ENCODE peak calls at places on chromosomes 2 and 18, in nine cellular contexts. One of them, this sample, is unnamed.
A peak's percentile ranks its signal among the peaks of the same experiment; 100 is the strongest.

GRCh38 chr2:100580474-100581264 is 17.9 kb downstream of the PDCL3 start:
- DNase-seq in NB4: peak; percentile 64
- DNase-seq in cardiac fibroblast: no peak
- DNase-seq in GM13976: peak; percentile 66
- DNase-seq in spleen: peak; percentile 84
- DNase-seq in GM23338: no peak
- DNase-seq in neural crest cell: no peak
- DNase-seq in AG10803: no peak
- DNase-seq in foreskin keratinocyte: no peak
- DNase-seq in this sample: peak; percentile 78

GRCh38 chr2:176088048-176088936 is 4.2 kb upstream of the HOXD13 start:
- DNase-seq in NB4: peak; percentile 78
- DNase-seq in cardiac fibroblast: peak; percentile 46
- DNase-seq in GM13976: peak; percentile 76
- DNase-seq in spleen: no peak
- DNase-seq in GM23338: peak; percentile 88
- DNase-seq in neural crest cell: peak; percentile 62
- DNase-seq in AG10803: peak; percentile 31
- DNase-seq in foreskin keratinocyte: no peak
- DNase-seq in this sample: no peak

GRCh38 chr2:23206652-23207051 is 178.3 kb upstream of the KLHL29 start:
- DNase-seq in NB4: no peak
- DNase-seq in cardiac fibroblast: no peak
- DNase-seq in GM13976: no peak
- DNase-seq in spleen: no peak
- DNase-seq in GM23338: no peak
- DNase-seq in neural crest cell: no peak
- DNase-seq in AG10803: no peak
- DNase-seq in foreskin keratinocyte: no peak
- DNase-seq in this sample: no peak

GRCh38 chr2:101012706-101013181 is 10.7 kb downstream of the RPL31 start:
- DNase-seq in NB4: peak; percentile 66
- DNase-seq in cardiac fibroblast: peak; percentile 69
- DNase-seq in GM13976: no peak
- DNase-seq in spleen: no peak
- DNase-seq in GM23338: peak; percentile 53
- DNase-seq in neural crest cell: peak; percentile 54
- DNase-seq in AG10803: peak; percentile 42
- DNase-seq in foreskin keratinocyte: peak; percentile 11
- DNase-seq in this sample: peak; percentile 34

GRCh38 chr2:140384946-140385345 is 1604.8 kb upstream of the NXPH2 start:
- DNase-seq in NB4: no peak
- DNase-seq in cardiac fibroblast: no peak
- DNase-seq in GM13976: no peak
- DNase-seq in spleen: no peak
- DNase-seq in GM23338: no peak
- DNase-seq in neural crest cell: no peak
- DNase-seq in AG10803: no peak
- DNase-seq in foreskin keratinocyte: no peak
- DNase-seq in this sample: no peak

GRCh38 chr2:241894681-241895426 is 25.3 kb downstream of the RTP5 start:
- DNase-seq in NB4: no peak
- DNase-seq in cardiac fibroblast: no peak
- DNase-seq in GM13976: no peak
- DNase-seq in spleen: peak; percentile 71
- DNase-seq in GM23338: no peak
- DNase-seq in neural crest cell: no peak
- DNase-seq in AG10803: no peak
- DNase-seq in foreskin keratinocyte: no peak
- DNase-seq in this sample: no peak

GRCh38 chr2:174180837-174181236 is 67.5 kb downstream of the OLA1 start:
- DNase-seq in NB4: no peak
- DNase-seq in cardiac fibroblast: no peak
- DNase-seq in GM13976: no peak
- DNase-seq in spleen: no peak
- DNase-seq in GM23338: no peak
- DNase-seq in neural crest cell: no peak
- DNase-seq in AG10803: peak; percentile 9
- DNase-seq in foreskin keratinocyte: peak; percentile 17
- DNase-seq in this sample: no peak

GRCh38 chr2:189082576-189082975 is 97.0 kb downstream of the COL5A2 start:
- DNase-seq in NB4: no peak
- DNase-seq in cardiac fibroblast: peak; percentile 23
- DNase-seq in GM13976: no peak
- DNase-seq in spleen: no peak
- DNase-seq in GM23338: no peak
- DNase-seq in neural crest cell: no peak
- DNase-seq in AG10803: peak; percentile 82
- DNase-seq in foreskin keratinocyte: no peak
- DNase-seq in this sample: no peak

GRCh38 chr2:133062174-133062573 is 392.2 kb upstream of the LYPD1 start:
- DNase-seq in NB4: peak; percentile 2
- DNase-seq in cardiac fibroblast: no peak
- DNase-seq in GM13976: no peak
- DNase-seq in spleen: no peak
- DNase-seq in GM23338: no peak
- DNase-seq in neural crest cell: no peak
- DNase-seq in AG10803: no peak
- DNase-seq in foreskin keratinocyte: no peak
- DNase-seq in this sample: no peak

GRCh38 chr2:240362216-240362755 is 73.2 kb upstream of the GPC1 start:
- DNase-seq in NB4: no peak
- DNase-seq in cardiac fibroblast: no peak
- DNase-seq in GM13976: no peak
- DNase-seq in spleen: peak; percentile 54
- DNase-seq in GM23338: no peak
- DNase-seq in neural crest cell: no peak
- DNase-seq in AG10803: no peak
- DNase-seq in foreskin keratinocyte: no peak
- DNase-seq in this sample: no peak

GRCh38 chr2:109655287-109655686 is 41.1 kb downstream of the SOWAHC start:
- DNase-seq in NB4: no peak
- DNase-seq in cardiac fibroblast: no peak
- DNase-seq in GM13976: no peak
- DNase-seq in spleen: no peak
- DNase-seq in GM23338: no peak
- DNase-seq in neural crest cell: no peak
- DNase-seq in AG10803: no peak
- DNase-seq in foreskin keratinocyte: no peak
- DNase-seq in this sample: no peak

GRCh38 chr18:3451166-3451988 is 1.4 kb downstream of the TGIF1 start:
- DNase-seq in NB4: peak; percentile 79
- DNase-seq in cardiac fibroblast: peak; percentile 96
- DNase-seq in GM13976: peak; percentile 62
- DNase-seq in spleen: peak; percentile 95
- DNase-seq in GM23338: peak; percentile 89
- DNase-seq in neural crest cell: peak; percentile 75
- DNase-seq in AG10803: peak; percentile 95
- DNase-seq in foreskin keratinocyte: peak; percentile 67
- DNase-seq in this sample: peak; percentile 77

GRCh38 chr18:28095631-28096030 is 81.3 kb downstream of the CDH2 start:
- DNase-seq in NB4: no peak
- DNase-seq in cardiac fibroblast: peak; percentile 18
- DNase-seq in GM13976: no peak
- DNase-seq in spleen: no peak
- DNase-seq in GM23338: no peak
- DNase-seq in neural crest cell: no peak
- DNase-seq in AG10803: no peak
- DNase-seq in foreskin keratinocyte: peak; percentile 13
- DNase-seq in this sample: no peak

DNA sequence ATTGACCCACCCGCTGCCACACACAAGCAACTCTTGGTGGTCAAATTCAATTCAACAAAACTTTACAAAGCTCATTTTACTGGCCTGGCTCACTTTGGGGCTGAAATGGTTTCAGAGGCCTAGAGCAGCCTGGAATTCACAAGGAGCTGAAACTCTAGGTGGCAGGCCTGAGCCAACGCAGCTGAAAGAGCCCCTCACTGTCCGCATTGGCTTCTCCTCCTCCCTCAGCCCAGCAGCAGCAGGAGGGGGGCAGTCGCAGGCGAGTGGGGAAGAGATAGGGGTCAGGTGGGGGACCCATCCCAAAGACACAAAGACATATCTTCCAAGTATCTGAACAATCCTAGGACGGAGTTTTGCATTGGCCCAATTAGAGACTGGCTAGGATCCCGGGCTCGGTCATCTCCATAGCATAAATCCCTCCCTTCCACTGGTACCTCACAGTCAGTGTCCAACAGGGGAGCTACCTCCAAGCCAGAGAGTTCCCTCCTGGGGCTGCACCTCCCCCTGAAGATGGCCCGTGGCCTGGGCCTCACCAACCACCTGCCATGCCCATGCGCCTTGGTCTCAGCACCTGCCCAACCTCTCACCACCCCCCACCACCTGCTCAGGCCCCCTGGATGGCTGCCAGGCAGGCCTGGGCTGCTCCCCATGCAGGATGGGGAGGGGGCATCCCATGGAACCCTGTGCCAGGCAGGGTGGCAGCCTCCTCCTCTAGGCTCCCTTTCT is 113.4 kb downstream of the ZBTB7C start:
- DNase-seq in NB4: peak; percentile 36
- DNase-seq in cardiac fibroblast: peak; percentile 16
- DNase-seq in GM13976: no peak
- DNase-seq in spleen: peak; percentile 62
- DNase-seq in GM23338: peak; percentile 76
- DNase-seq in neural crest cell: no peak
- DNase-seq in AG10803: no peak
- DNase-seq in foreskin keratinocyte: no peak
- DNase-seq in this sample: no peak
- TF ChIP-seq CTCF in NB4: peak; percentile 16
- TF ChIP-seq CTCF in cardiac fibroblast: peak; percentile 32
- TF ChIP-seq CTCF in GM13976: no peak
- TF ChIP-seq CTCF in spleen: no peak
- TF ChIP-seq CTCF in GM23338: peak; percentile 82
- TF ChIP-seq CTCF in neural crest cell: peak; percentile 38
- TF ChIP-seq CTCF in AG10803: no peak
- TF ChIP-seq CTCF in foreskin keratinocyte: peak; percentile 45
- TF ChIP-seq CTCF in this sample: no peak

DNA sequence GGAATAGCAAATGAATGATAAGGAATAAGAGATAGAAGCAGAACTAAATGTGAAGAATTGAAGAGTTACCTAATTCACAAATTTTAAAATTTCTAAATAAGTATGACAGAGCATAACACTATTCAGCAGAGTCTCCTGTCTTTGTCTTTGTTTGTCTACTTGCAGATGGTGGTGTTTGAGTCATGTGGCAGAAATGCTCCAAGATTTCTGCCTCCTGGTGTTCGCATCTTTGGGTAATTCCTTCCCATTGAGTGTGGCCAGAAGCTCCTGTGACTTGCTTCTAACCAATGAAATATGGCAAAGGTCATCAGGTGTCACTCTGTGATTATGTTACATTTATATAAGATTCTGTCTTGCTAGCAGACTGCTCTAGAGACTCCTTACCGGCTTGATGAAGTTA is 45.6 kb upstream of the GALNT3 start:
- DNase-seq in NB4: no peak
- DNase-seq in cardiac fibroblast: no peak
- DNase-seq in GM13976: no peak
- DNase-seq in spleen: no peak
- DNase-seq in GM23338: no peak
- DNase-seq in neural crest cell: no peak
- DNase-seq in AG10803: peak; percentile 31
- DNase-seq in foreskin keratinocyte: peak; percentile 72
- DNase-seq in this sample: no peak
- TF ChIP-seq CTCF in NB4: no peak
- TF ChIP-seq CTCF in cardiac fibroblast: no peak
- TF ChIP-seq CTCF in GM13976: no peak
- TF ChIP-seq CTCF in spleen: no peak
- TF ChIP-seq CTCF in GM23338: no peak
- TF ChIP-seq CTCF in neural crest cell: no peak
- TF ChIP-seq CTCF in AG10803: peak; percentile 13
- TF ChIP-seq CTCF in foreskin keratinocyte: peak; percentile 40
- TF ChIP-seq CTCF in this sample: no peak

GRCh38 chr2:88627055-88627855 is at the start of gene EIF2AK3:
- DNase-seq in NB4: peak; percentile 100
- DNase-seq in cardiac fibroblast: peak; percentile 100
- DNase-seq in GM13976: peak; percentile 93
- DNase-seq in spleen: peak; percentile 98
- DNase-seq in GM23338: peak; percentile 100
- DNase-seq in neural crest cell: peak; percentile 92
- DNase-seq in AG10803: peak; percentile 100
- DNase-seq in foreskin keratinocyte: peak; percentile 100
- DNase-seq in this sample: peak; percentile 99
- TF ChIP-seq CTCF in NB4: no peak
- TF ChIP-seq CTCF in cardiac fibroblast: no peak
- TF ChIP-seq CTCF in GM13976: no peak
- TF ChIP-seq CTCF in spleen: peak; percentile 22
- TF ChIP-seq CTCF in GM23338: no peak
- TF ChIP-seq CTCF in neural crest cell: peak; percentile 10
- TF ChIP-seq CTCF in AG10803: peak; percentile 8
- TF ChIP-seq CTCF in foreskin keratinocyte: no peak
- TF ChIP-seq CTCF in this sample: no peak

DNA sequence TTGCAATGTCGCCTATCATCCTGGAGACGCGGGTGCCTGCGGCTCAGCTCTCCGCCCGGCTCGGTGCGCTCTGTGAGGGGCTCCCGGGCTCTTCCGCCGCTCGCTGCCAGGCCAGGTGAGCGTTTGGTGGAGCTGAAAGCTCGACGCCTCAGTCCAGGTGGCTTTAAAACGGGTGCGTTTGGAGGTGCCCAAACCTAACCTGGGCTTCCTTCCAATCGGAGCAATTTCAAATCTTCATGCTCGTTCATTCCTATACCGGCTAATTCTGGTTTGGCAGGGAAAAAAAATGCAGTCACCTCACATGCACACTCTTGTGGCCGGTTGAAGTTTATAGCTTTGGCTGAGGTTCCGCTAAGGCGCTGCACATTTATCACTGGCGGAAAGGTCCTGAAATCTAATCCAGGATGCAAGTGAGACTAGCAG is at the start of gene SLC16A14:
- DNase-seq in NB4: peak; percentile 76
- DNase-seq in cardiac fibroblast: peak; percentile 61
- DNase-seq in GM13976: peak; percentile 38
- DNase-seq in spleen: no peak
- DNase-seq in GM23338: peak; percentile 66
- DNase-seq in neural crest cell: peak; percentile 4
- DNase-seq in AG10803: peak; percentile 12
- DNase-seq in foreskin keratinocyte: peak; percentile 56
- DNase-seq in this sample: peak; percentile 81
- TF ChIP-seq CTCF in NB4: peak; percentile 25
- TF ChIP-seq CTCF in cardiac fibroblast: peak; percentile 26
- TF ChIP-seq CTCF in GM13976: no peak
- TF ChIP-seq CTCF in spleen: no peak
- TF ChIP-seq CTCF in GM23338: peak; percentile 30
- TF ChIP-seq CTCF in neural crest cell: peak; percentile 40
- TF ChIP-seq CTCF in AG10803: no peak
- TF ChIP-seq CTCF in foreskin keratinocyte: peak; percentile 64
- TF ChIP-seq CTCF in this sample: peak; percentile 5

DNA sequence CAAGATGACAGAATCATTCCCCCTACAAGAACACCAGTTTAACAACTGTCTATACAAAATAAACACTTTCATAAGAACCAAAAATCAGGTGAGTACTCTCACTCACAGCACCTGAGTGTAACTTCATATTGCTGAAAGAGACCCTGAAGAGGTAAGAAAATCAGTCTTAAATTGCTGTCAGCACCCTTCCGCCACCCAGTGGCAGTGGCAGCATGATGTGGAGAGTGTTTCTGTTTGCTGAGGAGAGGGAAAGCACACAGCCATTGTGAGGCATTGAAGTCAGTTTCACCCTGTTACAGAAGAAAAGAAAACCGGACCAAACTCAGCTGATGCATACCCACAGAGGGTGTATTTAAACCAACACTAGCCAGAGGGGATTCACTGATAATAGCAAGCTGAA is 1240.8 kb upstream of the CRIM1 start:
- DNase-seq in NB4: peak; percentile 3
- DNase-seq in cardiac fibroblast: no peak
- DNase-seq in GM13976: no peak
- DNase-seq in spleen: no peak
- DNase-seq in GM23338: peak; percentile 58
- DNase-seq in neural crest cell: no peak
- DNase-seq in AG10803: no peak
- DNase-seq in foreskin keratinocyte: no peak
- DNase-seq in this sample: no peak
- TF ChIP-seq CTCF in NB4: no peak
- TF ChIP-seq CTCF in cardiac fibroblast: no peak
- TF ChIP-seq CTCF in GM13976: no peak
- TF ChIP-seq CTCF in spleen: no peak
- TF ChIP-seq CTCF in GM23338: peak; percentile 84
- TF ChIP-seq CTCF in neural crest cell: peak; percentile 44
- TF ChIP-seq CTCF in AG10803: no peak
- TF ChIP-seq CTCF in foreskin keratinocyte: peak; percentile 24
- TF ChIP-seq CTCF in this sample: no peak

This sample was measured in HL-60.